ENCODE peak calls at places on chromosomes 1 and 21, in four cellular contexts. Y is IMR-90, K is mesendoderm, Q is H1. B is an unnamed sample.

GRCh38 chr1:63532727-63533126 is 9.4 kb downstream of the EFCAB7 start:
- DNase-seq in Y (no peak), K (no peak), Q (no peak), B (no peak)

GRCh38 chr1:31762726-31763670 is 1.1 kb downstream of the ADGRB2 start:
- DNase-seq in Y (peak; percentile 27), K (peak; percentile 82), Q (peak; percentile 94), B (peak; percentile 90)

GRCh38 chr1:46516140-46516539 is 26.5 kb downstream of the DMBX1 start:
- DNase-seq in Y (no peak), K (no peak), Q (no peak), B (no peak)

GRCh38 chr1:64231153-64231552 is 27.7 kb downstream of the UBE2U start:
- DNase-seq in Y (no peak), K (no peak), Q (no peak), B (no peak)

GRCh38 chr1:178388398-178389161 is 108.2 kb downstream of the CLEC20A start:
- DNase-seq in Y (peak; percentile 70), K (no peak), Q (no peak), B (no peak)

GRCh38 chr1:159944623-159945455 is 574 bp downstream of the IGSF9 start:
- DNase-seq in Y (no peak), K (no peak), Q (no peak), B (peak; percentile 33)

GRCh38 chr21:23384679-23385078 is 2222.6 kb downstream of the MRPL39 start:
- DNase-seq in Y (no peak), K (peak; percentile 78), Q (peak; percentile 62), B (peak; percentile 71)

GRCh38 chr1:16236091-16236494 is 890 bp downstream of the CPLANE2 start:
- DNase-seq in Y (peak; percentile 18), K (peak; percentile 45), Q (no peak), B (no peak)

GRCh38 chr1:231160851-231161710 is 777 bp upstream of the TRIM67 start:
- DNase-seq in Y (no peak), K (no peak), Q (peak; percentile 54), B (no peak)

GRCh38 chr21:34592120-34592561 is 22.8 kb downstream of the RCAN1 start:
- DNase-seq in Y (peak; percentile 48), K (no peak), Q (no peak), B (no peak)

GRCh38 chr21:44732956-44733355 is 21.6 kb upstream of the TSPEAR start:
- DNase-seq in Y (no peak), K (no peak), Q (peak; percentile 39), B (no peak)

GRCh38 chr1:234488054-234488953 is 9.3 kb upstream of the TARBP1 start:
- DNase-seq in Y (no peak), K (no peak), Q (no peak), B (no peak)

GRCh38 chr1:207420109-207420508 is 34.0 kb upstream of the CR2 start:
- DNase-seq in Y (no peak), K (no peak), Q (no peak), B (no peak)

GRCh38 chr21:32826317-32827167 is 55.0 kb upstream of the PAXBP1 start:
- DNase-seq in Y (peak; percentile 63), K (peak; percentile 73), Q (no peak), B (peak; percentile 57)

GRCh38 chr21:44454747-44455523 is at the start of gene LRRC3:
- DNase-seq in Y (peak; percentile 30), K (peak; percentile 97), Q (peak; percentile 92), B (peak; percentile 99)

GRCh38 chr1:26283226-26283853 is 3.5 kb downstream of the SH3BGRL3 start:
- DNase-seq in Y (no peak), K (no peak), Q (no peak), B (peak; percentile 20)

GRCh38 chr1:200372095-200372884 is 37.5 kb downstream of the ZNF281 start:
- DNase-seq in Y (peak; percentile 88), K (peak; percentile 79), Q (peak; percentile 36), B (no peak)

GRCh38 chr1:21451212-21451611 is 11.3 kb downstream of the NBPF3 start:
- DNase-seq in Y (peak; percentile 91), K (no peak), Q (no peak), B (no peak)

GRCh38 chr1:921011-921837 is 2.5 kb upstream of the SAMD11 start:
- DNase-seq in Y (peak; percentile 71), K (peak; percentile 89), Q (no peak), B (peak; percentile 80)

GRCh38 chr1:85379203-85380136 is 85.5 kb downstream of the DDAH1 start:
- DNase-seq in Y (peak; percentile 57), K (no peak), Q (no peak), B (no peak)

GRCh38 chr1:234980657-234981396 is 147.8 kb downstream of the TOMM20 start:
- DNase-seq in Y (peak; percentile 97), K (no peak), Q (no peak), B (no peak)

GRCh38 chr1:156927215-156928042 is 7.0 kb downstream of the LRRC71 start:
- DNase-seq in Y (peak; percentile 64), K (peak; percentile 90), Q (peak; percentile 90), B (peak; percentile 90)

GRCh38 chr1:43910359-43910758 is 23.2 kb upstream of the ARTN start:
- DNase-seq in Y (no peak), K (no peak), Q (no peak), B (no peak)

GRCh38 chr1:164092603-164093353 is 466.2 kb upstream of the PBX1 start:
- DNase-seq in Y (peak; percentile 0), K (peak; percentile 9), Q (peak; percentile 59), B (no peak)

GRCh38 chr1:246579818-246580217 is 13.6 kb downstream of the CNST start:
- DNase-seq in Y (no peak), K (no peak), Q (no peak), B (no peak)

GRCh38 chr1:246577720-246578106 is 11.5 kb downstream of the CNST start:
- DNase-seq in Y (peak; percentile 38), K (no peak), Q (no peak), B (no peak)

GRCh38 chr1:246582301-246583055 is 16.2 kb downstream of the CNST start:
- DNase-seq in Y (no peak), K (no peak), Q (no peak), B (no peak)

GRCh38 chr1:246583056-246583440 is 16.8 kb downstream of the CNST start:
- DNase-seq in Y (no peak), K (no peak), Q (no peak), B (no peak)

DNA sequence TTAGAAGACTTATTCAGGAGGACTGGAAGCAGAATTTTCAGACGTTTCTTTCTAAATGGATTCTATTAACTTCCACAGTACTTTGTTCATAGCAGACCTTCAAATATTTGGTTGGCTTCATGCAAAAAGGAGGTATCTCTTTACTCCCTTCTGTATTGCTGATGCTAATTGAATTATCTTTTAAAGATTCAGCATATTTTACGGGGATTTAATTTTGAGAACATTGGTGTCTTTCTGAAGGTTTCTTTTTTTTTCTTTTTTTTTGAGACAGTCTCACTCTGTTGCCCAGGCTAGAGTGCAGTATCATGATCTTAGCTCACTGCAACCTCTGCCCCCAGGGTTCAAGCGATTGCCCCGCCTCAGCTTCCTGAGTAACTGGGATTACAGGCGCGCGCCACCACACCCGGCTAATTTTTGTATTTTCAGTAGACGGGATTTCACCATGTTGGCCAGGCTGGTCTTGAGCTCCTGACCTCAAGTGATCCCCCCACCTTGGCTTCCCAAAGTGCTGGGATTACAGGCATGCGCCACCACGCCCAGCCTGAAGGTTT is 14.3 kb downstream of the CNST start:
- DNase-seq in Y (no peak), K (no peak), Q (no peak), B (no peak)
- H3K4me2 ChIP-seq in Y (no peak overlapping the region), K (no peak overlapping the region), Q (no peak overlapping the region), B (no peak overlapping the region)

GRCh38 chr1:118090130-118090529 is 94.9 kb downstream of the SPAG17 start:
- DNase-seq in Y (no peak), K (no peak), Q (no peak), B (no peak)
- H3K56ac ChIP-seq in Y (no peak overlapping the region), K (no peak overlapping the region), Q (no peak overlapping the region), B (no peak overlapping the region)

GRCh38 chr1:205709059-205709398 is 28.7 kb upstream of the SLC45A3 start:
- DNase-seq in Y (peak; percentile 87), K (no peak), Q (no peak), B (no peak)
- H3K4me2 ChIP-seq in Y (no peak overlapping the region), K (no peak overlapping the region), Q (no peak overlapping the region), B (no peak overlapping the region)

DNA sequence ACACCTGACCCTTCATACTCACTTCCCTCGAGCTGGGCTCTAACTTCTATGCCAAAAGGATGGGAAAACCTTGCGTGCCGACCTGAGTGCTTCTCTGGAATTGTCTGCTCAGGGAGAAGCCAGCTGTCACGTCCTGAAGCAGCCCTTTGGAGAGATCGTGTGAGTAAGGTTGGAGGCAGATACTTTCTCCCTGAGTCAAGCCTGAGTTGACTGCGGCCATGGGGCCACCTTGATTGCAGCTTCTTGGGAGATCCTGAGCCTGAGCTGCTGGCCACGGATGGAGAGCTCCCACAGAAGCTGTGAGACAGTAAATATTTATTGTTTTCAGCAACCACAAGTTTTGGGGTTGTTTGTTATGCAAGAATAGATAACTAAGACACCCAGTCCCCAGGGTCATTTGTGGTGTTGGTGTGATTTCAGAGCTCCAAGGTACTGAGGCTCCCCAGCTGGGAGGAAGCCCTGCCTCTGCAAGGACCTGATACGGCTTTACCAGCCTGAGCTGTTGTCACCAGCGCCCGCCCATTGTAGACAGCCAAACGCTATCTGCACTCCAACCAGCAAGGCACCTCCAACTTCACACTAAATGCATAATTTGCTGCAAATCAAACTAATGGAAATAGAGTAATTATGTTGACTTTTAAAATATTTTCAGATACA is 531.6 kb downstream of the PTPRU start:
- DNase-seq in Y (no peak), K (no peak), Q (no peak), B (no peak)
- H3K56ac ChIP-seq in Y (no peak overlapping the region), K (no peak overlapping the region), Q (no peak overlapping the region), B (no peak overlapping the region)

DNA sequence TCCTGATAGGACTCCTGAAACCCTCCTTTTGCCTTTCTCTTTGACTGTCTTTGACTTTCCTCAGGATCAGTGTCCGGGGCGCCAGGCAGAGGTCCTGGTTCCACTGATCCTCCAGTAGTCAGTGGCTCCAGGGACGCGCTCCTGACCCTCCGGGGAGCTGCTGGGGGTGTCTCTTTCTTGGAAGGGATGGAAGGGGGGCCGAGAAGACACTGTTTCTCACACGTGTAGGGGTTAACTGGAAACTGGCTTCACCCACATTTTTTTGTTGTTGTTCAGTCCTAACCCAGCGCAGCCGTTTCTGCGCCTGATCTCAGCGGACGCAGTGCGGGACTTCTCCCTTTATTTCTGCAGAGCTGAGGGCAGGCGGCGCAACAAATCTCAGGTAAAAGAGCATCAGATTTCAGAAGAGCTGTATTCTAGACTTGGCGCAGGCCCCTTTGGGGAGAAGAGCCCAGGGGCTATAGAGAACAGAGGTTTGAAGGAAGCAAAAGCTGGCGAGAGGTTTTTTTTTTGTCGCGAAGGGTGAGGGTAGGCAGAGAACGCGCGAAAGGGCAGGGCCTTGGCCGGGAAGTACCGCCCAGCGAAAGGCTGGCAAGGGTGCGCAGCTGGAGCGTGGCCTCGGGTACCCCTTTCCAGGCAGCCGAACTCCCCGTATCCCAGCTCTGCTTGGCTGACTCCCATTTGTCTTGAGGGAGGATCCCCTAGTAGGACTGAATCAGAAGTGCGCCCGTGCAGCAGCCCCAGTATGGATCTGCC is 4.3 kb upstream of the LHX9 start:
- DNase-seq in Y (no peak), K (no peak), Q (peak; percentile 63), B (no peak)
- H3K4me2 ChIP-seq in Y (peak overlapping the region; percentile 82), K (peak overlapping the region; percentile 31), Q (peak overlapping the region; percentile 74), B (peak overlapping the region; percentile 49)

DNA sequence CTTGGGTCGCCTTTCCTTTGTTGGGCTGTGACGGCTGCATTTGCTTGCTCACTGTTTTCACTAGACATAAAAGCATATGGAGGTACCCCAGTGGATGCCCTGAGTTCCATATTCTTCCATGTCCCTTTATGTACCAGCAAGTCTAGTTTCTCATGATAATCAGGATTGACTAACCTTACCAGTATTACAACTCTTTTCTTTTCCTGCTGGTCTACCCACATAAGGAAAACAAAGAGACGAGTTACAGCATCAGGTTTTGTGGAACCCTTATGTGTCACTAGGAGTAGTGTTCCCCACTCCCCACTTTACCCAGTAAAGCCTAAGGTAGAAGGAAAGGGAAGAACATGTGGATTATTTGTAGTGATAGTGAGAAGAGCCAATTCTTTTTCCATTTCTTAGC is 16.4 kb upstream of the CENPF start:
- DNase-seq in Y (no peak), K (no peak), Q (no peak), B (no peak)
- H3K56ac ChIP-seq in Y (no peak overlapping the region), K (no peak overlapping the region), Q (no peak overlapping the region), B (no peak overlapping the region)

B was measured in H9.